ENCODE peak calls at places on chromosomes 7 and 10, in ten cellular contexts. One of them, this sample, is unnamed.

GRCh38 chr10:100748251-100749058 is 3.1 kb downstream of the PAX2 start:
- DNase-seq in dorsolateral prefrontal cortex: no peak
- DNase-seq in foreskin keratinocyte: no peak
- DNase-seq in neural crest cell: no peak
- DNase-seq in WERI-Rb-1: no peak
- DNase-seq in nephron progenitor cell: peak; percentile 31
- DNase-seq in lower lobe of right lung: no peak
- DNase-seq in H9: no peak
- DNase-seq in left ventricle myocardium inferior: no peak
- DNase-seq in GM20000: peak; percentile 31
- DNase-seq in this sample: no peak

GRCh38 chr7:21580073-21580521 is 37.3 kb downstream of the DNAH11 start:
- DNase-seq in GM20000: peak; percentile 11
- DNase-seq in lower lobe of right lung: no peak
- DNase-seq in neural crest cell: no peak
- DNase-seq in left ventricle myocardium inferior: no peak
- DNase-seq in H9: no peak
- DNase-seq in WERI-Rb-1: no peak
- DNase-seq in foreskin keratinocyte: peak; percentile 92
- DNase-seq in dorsolateral prefrontal cortex: no peak
- DNase-seq in nephron progenitor cell: no peak
- DNase-seq in this sample: no peak

GRCh38 chr7:140646931-140647647 is 6.5 kb upstream of the DENND2A start:
- DNase-seq in left ventricle myocardium inferior: no peak
- DNase-seq in nephron progenitor cell: peak; percentile 56
- DNase-seq in foreskin keratinocyte: peak; percentile 32
- DNase-seq in GM20000: peak; percentile 62
- DNase-seq in WERI-Rb-1: peak; percentile 86
- DNase-seq in lower lobe of right lung: no peak
- DNase-seq in neural crest cell: peak; percentile 49
- DNase-seq in dorsolateral prefrontal cortex: no peak
- DNase-seq in H9: peak; percentile 84
- DNase-seq in this sample: peak; percentile 22

GRCh38 chr10:112363696-112364688 is 9.9 kb upstream of the ACSL5 start:
- DNase-seq in WERI-Rb-1: no peak
- DNase-seq in dorsolateral prefrontal cortex: no peak
- DNase-seq in GM20000: no peak
- DNase-seq in H9: no peak
- DNase-seq in neural crest cell: no peak
- DNase-seq in left ventricle myocardium inferior: no peak
- DNase-seq in nephron progenitor cell: no peak
- DNase-seq in lower lobe of right lung: no peak
- DNase-seq in foreskin keratinocyte: no peak
- DNase-seq in this sample: no peak

GRCh38 chr7:33043875-33044718 is 18.5 kb downstream of the NT5C3A start:
- DNase-seq in nephron progenitor cell: no peak
- DNase-seq in neural crest cell: no peak
- DNase-seq in foreskin keratinocyte: peak; percentile 46
- DNase-seq in lower lobe of right lung: no peak
- DNase-seq in WERI-Rb-1: no peak
- DNase-seq in left ventricle myocardium inferior: no peak
- DNase-seq in GM20000: no peak
- DNase-seq in dorsolateral prefrontal cortex: no peak
- DNase-seq in H9: no peak
- DNase-seq in this sample: peak; percentile 42

GRCh38 chr7:143416565-143417149 is 8.0 kb upstream of the EPHA1 start:
- DNase-seq in GM20000: peak; percentile 83
- DNase-seq in foreskin keratinocyte: peak; percentile 60
- DNase-seq in neural crest cell: no peak
- DNase-seq in H9: no peak
- DNase-seq in lower lobe of right lung: no peak
- DNase-seq in dorsolateral prefrontal cortex: no peak
- DNase-seq in nephron progenitor cell: peak; percentile 30
- DNase-seq in left ventricle myocardium inferior: no peak
- DNase-seq in WERI-Rb-1: no peak
- DNase-seq in this sample: no peak

GRCh38 chr10:28403090-28403489 is 100.2 kb upstream of the MPP7 start:
- DNase-seq in left ventricle myocardium inferior: no peak
- DNase-seq in nephron progenitor cell: no peak
- DNase-seq in H9: no peak
- DNase-seq in GM20000: no peak
- DNase-seq in neural crest cell: no peak
- DNase-seq in WERI-Rb-1: no peak
- DNase-seq in lower lobe of right lung: no peak
- DNase-seq in dorsolateral prefrontal cortex: no peak
- DNase-seq in foreskin keratinocyte: no peak
- DNase-seq in this sample: no peak

GRCh38 chr10:125149278-125150047 is 10.9 kb downstream of the CTBP2 start:
- DNase-seq in H9: peak; percentile 50
- DNase-seq in lower lobe of right lung: peak; percentile 63
- DNase-seq in neural crest cell: no peak
- DNase-seq in left ventricle myocardium inferior: peak; percentile 55
- DNase-seq in dorsolateral prefrontal cortex: no peak
- DNase-seq in GM20000: no peak
- DNase-seq in WERI-Rb-1: no peak
- DNase-seq in foreskin keratinocyte: peak; percentile 72
- DNase-seq in nephron progenitor cell: no peak
- DNase-seq in this sample: no peak

GRCh38 chr7:142496545-142496991 is 238.7 kb upstream of the PRSS58 start:
- DNase-seq in lower lobe of right lung: no peak
- DNase-seq in neural crest cell: no peak
- DNase-seq in H9: no peak
- DNase-seq in left ventricle myocardium inferior: no peak
- DNase-seq in nephron progenitor cell: peak; percentile 21
- DNase-seq in foreskin keratinocyte: peak; percentile 68
- DNase-seq in WERI-Rb-1: no peak
- DNase-seq in dorsolateral prefrontal cortex: no peak
- DNase-seq in GM20000: peak; percentile 35
- DNase-seq in this sample: no peak

GRCh38 chr10:58870070-58870469 is 306.4 kb upstream of the PHYHIPL start:
- DNase-seq in GM20000: no peak
- DNase-seq in WERI-Rb-1: no peak
- DNase-seq in left ventricle myocardium inferior: no peak
- DNase-seq in nephron progenitor cell: no peak
- DNase-seq in lower lobe of right lung: no peak
- DNase-seq in H9: no peak
- DNase-seq in dorsolateral prefrontal cortex: no peak
- DNase-seq in neural crest cell: no peak
- DNase-seq in foreskin keratinocyte: no peak
- DNase-seq in this sample: no peak

DNA sequence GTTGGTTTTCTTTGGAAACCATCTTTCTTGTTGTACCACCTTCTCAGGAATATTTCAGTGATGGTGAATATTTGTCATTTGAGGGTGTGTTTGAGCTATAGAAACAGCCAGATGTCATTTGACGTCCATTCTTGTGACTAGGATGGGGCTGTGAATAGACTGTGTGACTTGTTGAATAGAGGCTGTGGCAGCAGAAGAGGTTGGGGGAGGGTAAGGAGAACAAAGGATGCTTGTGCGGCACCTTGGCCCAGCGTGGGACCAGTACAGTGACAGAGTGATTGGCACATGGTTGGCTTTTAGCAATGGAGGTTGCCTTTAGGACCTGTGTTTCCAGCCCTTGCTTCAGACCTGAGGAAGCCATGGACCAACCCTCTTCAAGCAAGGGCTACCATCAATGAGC is 11.3 kb downstream of the DMBT1 start:
- DNase-seq in neural crest cell: no peak
- DNase-seq in foreskin keratinocyte: no peak
- DNase-seq in WERI-Rb-1: no peak
- DNase-seq in GM20000: no peak
- DNase-seq in left ventricle myocardium inferior: no peak
- DNase-seq in lower lobe of right lung: no peak
- DNase-seq in dorsolateral prefrontal cortex: peak; percentile 40
- DNase-seq in H9: no peak
- DNase-seq in nephron progenitor cell: no peak
- DNase-seq in this sample: no peak
- TF ChIP-seq CTCF in neural crest cell: no peak
- TF ChIP-seq CTCF in foreskin keratinocyte: no peak
- TF ChIP-seq CTCF in WERI-Rb-1: no peak
- TF ChIP-seq CTCF in GM20000: no peak
- TF ChIP-seq CTCF in left ventricle myocardium inferior: no peak
- TF ChIP-seq CTCF in lower lobe of right lung: no peak
- TF ChIP-seq CTCF in dorsolateral prefrontal cortex: no peak
- TF ChIP-seq CTCF in H9: no peak
- TF ChIP-seq CTCF in nephron progenitor cell: no peak
- TF ChIP-seq CTCF in this sample: no peak

DNA sequence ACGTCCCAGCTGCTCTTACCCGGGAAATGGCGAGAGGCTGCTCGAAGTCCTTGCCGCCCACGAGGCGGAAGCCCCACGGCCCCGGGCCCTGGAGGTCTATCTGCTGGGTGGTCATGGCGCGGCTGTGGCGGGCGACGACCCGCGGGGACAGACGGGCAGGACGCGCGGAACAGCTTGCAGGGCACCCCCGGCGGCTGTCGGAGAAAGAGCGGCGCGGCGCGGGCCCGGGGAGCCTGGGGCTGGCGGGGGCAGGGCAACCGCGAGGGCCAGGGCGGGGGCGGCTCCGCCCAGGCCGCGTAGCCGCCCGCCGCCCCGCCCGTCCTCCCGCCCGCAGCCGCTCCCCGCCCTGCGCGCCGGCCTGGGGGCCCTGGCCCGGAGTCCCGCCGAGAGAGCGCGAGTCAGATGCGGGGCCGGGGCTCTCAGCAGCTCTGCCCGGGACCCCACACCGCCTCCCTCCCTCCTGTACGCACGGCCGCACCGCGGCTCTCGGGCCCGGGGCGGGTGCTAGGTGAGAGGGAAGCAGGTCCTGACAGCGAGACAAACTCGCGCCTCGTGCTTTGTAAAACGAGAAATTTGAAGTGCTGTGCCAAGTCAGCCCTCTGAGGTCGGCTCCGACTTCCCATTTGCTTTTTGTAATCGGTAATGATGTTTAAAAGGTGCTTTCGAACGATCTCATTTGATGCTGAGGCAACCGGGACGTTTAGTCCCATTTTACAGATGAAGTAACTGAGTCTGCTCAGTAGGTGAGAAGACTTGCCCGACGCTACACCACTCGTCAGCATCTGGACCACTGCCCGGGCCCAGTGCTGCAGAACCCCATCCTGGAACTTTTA is at the start of gene PDLIM1:
- DNase-seq in foreskin keratinocyte: peak; percentile 53
- DNase-seq in GM20000: peak; percentile 96
- DNase-seq in lower lobe of right lung: peak; percentile 89
- DNase-seq in H9: peak; percentile 67
- DNase-seq in dorsolateral prefrontal cortex: no peak
- DNase-seq in nephron progenitor cell: peak; percentile 77
- DNase-seq in neural crest cell: peak; percentile 51
- DNase-seq in left ventricle myocardium inferior: peak; percentile 83
- DNase-seq in WERI-Rb-1: peak; percentile 82
- DNase-seq in this sample: peak; percentile 86
- TF ChIP-seq CTCF in foreskin keratinocyte: peak; percentile 52
- TF ChIP-seq CTCF in GM20000: peak; percentile 33
- TF ChIP-seq CTCF in lower lobe of right lung: peak; percentile 37
- TF ChIP-seq CTCF in H9: peak; percentile 41
- TF ChIP-seq CTCF in dorsolateral prefrontal cortex: no peak
- TF ChIP-seq CTCF in nephron progenitor cell: no peak
- TF ChIP-seq CTCF in neural crest cell: peak; percentile 50
- TF ChIP-seq CTCF in left ventricle myocardium inferior: peak; percentile 60
- TF ChIP-seq CTCF in WERI-Rb-1: peak; percentile 17
- TF ChIP-seq CTCF in this sample: no peak

GRCh38 chr10:60098676-60099601 is 192.6 kb upstream of the CCDC6 start:
- DNase-seq in dorsolateral prefrontal cortex: no peak
- DNase-seq in left ventricle myocardium inferior: no peak
- DNase-seq in H9: no peak
- DNase-seq in foreskin keratinocyte: no peak
- DNase-seq in WERI-Rb-1: peak; percentile 38
- DNase-seq in neural crest cell: peak; percentile 1
- DNase-seq in GM20000: no peak
- DNase-seq in nephron progenitor cell: peak; percentile 3
- DNase-seq in lower lobe of right lung: no peak
- DNase-seq in this sample: no peak
- TF ChIP-seq CTCF in dorsolateral prefrontal cortex: peak; percentile 20
- TF ChIP-seq CTCF in left ventricle myocardium inferior: peak; percentile 35
- TF ChIP-seq CTCF in H9: peak; percentile 33
- TF ChIP-seq CTCF in foreskin keratinocyte: peak; percentile 51
- TF ChIP-seq CTCF in WERI-Rb-1: peak; percentile 27
- TF ChIP-seq CTCF in neural crest cell: peak; percentile 38
- TF ChIP-seq CTCF in GM20000: peak; percentile 1
- TF ChIP-seq CTCF in nephron progenitor cell: no peak
- TF ChIP-seq CTCF in lower lobe of right lung: no peak
- TF ChIP-seq CTCF in this sample: no peak

GRCh38 chr7:154744861-154745258 is 258.1 kb downstream of the PAXIP1 start:
- DNase-seq in GM20000: no peak
- DNase-seq in H9: no peak
- DNase-seq in nephron progenitor cell: no peak
- DNase-seq in lower lobe of right lung: no peak
- DNase-seq in foreskin keratinocyte: no peak
- DNase-seq in dorsolateral prefrontal cortex: no peak
- DNase-seq in left ventricle myocardium inferior: no peak
- DNase-seq in neural crest cell: no peak
- DNase-seq in WERI-Rb-1: no peak
- DNase-seq in this sample: no peak

GRCh38 chr7:154741131-154741530 is 261.8 kb downstream of the PAXIP1 start:
- DNase-seq in H9: no peak
- DNase-seq in left ventricle myocardium inferior: no peak
- DNase-seq in foreskin keratinocyte: no peak
- DNase-seq in lower lobe of right lung: no peak
- DNase-seq in nephron progenitor cell: no peak
- DNase-seq in GM20000: no peak
- DNase-seq in dorsolateral prefrontal cortex: no peak
- DNase-seq in neural crest cell: no peak
- DNase-seq in WERI-Rb-1: no peak
- DNase-seq in this sample: no peak

GRCh38 chr7:154743211-154743610 is 259.7 kb downstream of the PAXIP1 start:
- DNase-seq in H9: no peak
- DNase-seq in lower lobe of right lung: no peak
- DNase-seq in WERI-Rb-1: no peak
- DNase-seq in left ventricle myocardium inferior: no peak
- DNase-seq in dorsolateral prefrontal cortex: no peak
- DNase-seq in nephron progenitor cell: no peak
- DNase-seq in GM20000: no peak
- DNase-seq in foreskin keratinocyte: no peak
- DNase-seq in neural crest cell: no peak
- DNase-seq in this sample: no peak

GRCh38 chr7:154746551-154746950 is 256.4 kb downstream of the PAXIP1 start:
- DNase-seq in dorsolateral prefrontal cortex: no peak
- DNase-seq in H9: no peak
- DNase-seq in foreskin keratinocyte: no peak
- DNase-seq in GM20000: no peak
- DNase-seq in WERI-Rb-1: no peak
- DNase-seq in lower lobe of right lung: no peak
- DNase-seq in neural crest cell: no peak
- DNase-seq in left ventricle myocardium inferior: no peak
- DNase-seq in nephron progenitor cell: no peak
- DNase-seq in this sample: no peak

DNA sequence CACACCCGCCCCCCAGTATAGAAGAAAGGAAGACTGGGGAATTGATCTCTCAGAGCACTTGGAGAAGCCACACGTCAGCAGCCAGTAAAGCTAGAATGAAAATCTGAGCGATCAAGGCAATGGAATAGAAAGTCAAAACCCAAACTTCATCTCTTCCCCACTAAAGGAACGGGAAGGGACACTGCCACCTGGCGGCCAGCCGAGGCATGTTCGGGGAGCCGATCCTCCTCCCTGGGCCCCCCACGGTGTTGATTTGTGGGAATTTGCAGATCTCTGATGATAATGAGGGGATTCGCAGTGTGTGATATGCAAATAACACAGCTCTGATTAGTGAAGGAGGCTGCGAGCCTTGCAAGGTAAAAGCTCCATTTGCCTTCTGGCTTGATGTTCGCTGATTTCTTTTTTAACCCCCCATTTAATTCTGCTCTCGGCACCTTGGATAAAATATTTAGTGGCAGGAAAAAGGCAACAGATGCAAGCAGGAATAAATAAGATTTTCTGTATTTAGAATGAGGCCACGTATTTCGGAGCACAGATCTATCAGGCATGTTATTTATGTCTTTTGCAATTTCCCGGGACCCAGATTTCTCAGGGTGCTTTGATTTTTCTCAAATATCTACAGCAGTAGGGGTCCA is 258.6 kb downstream of the PAXIP1 start:
- DNase-seq in neural crest cell: peak; percentile 70
- DNase-seq in lower lobe of right lung: no peak
- DNase-seq in WERI-Rb-1: peak; percentile 46
- DNase-seq in dorsolateral prefrontal cortex: peak; percentile 80
- DNase-seq in left ventricle myocardium inferior: no peak
- DNase-seq in foreskin keratinocyte: no peak
- DNase-seq in GM20000: peak; percentile 75
- DNase-seq in H9: peak; percentile 76
- DNase-seq in nephron progenitor cell: peak; percentile 84
- DNase-seq in this sample: peak; percentile 72
- TF ChIP-seq CTCF in neural crest cell: peak; percentile 90
- TF ChIP-seq CTCF in lower lobe of right lung: peak; percentile 72
- TF ChIP-seq CTCF in WERI-Rb-1: peak; percentile 92
- TF ChIP-seq CTCF in dorsolateral prefrontal cortex: peak; percentile 88
- TF ChIP-seq CTCF in left ventricle myocardium inferior: peak; percentile 69
- TF ChIP-seq CTCF in foreskin keratinocyte: peak; percentile 48
- TF ChIP-seq CTCF in GM20000: peak; percentile 65
- TF ChIP-seq CTCF in H9: peak; percentile 94
- TF ChIP-seq CTCF in nephron progenitor cell: peak; percentile 93
- TF ChIP-seq CTCF in this sample: peak; percentile 62

This sample was measured in pancreas.